ENCODE peak calls at places on chromosomes 11 and 22, in eight cellular contexts. One of them, this sample, is unnamed.

GRCh38 chr11:129249351-129249750 is 57.2 kb upstream of the ARHGAP32 start:
- DNase-seq in myocyte: peak
- DNase-seq in non-pigmented ciliary epithelial cell: peak
- DNase-seq in HEK293T: no peak
- DNase-seq in stimulated activated CD8-positive, alpha-beta memory T cell treated with anti-CD3 and anti-CD28 coated beads, Interleukin-7, amount 100 ng/mL, for 48 hours: no peak
- DNase-seq in frontal cortex: no peak
- DNase-seq in EH: peak
- DNase-seq in transverse colon: no peak
- DNase-seq in this sample: no peak

GRCh38 chr22:19974935-19975706 is 33.5 kb upstream of the TXNRD2 start:
- DNase-seq in myocyte: no peak
- DNase-seq in non-pigmented ciliary epithelial cell: no peak
- DNase-seq in HEK293T: no peak
- DNase-seq in stimulated activated CD8-positive, alpha-beta memory T cell treated with anti-CD3 and anti-CD28 coated beads, Interleukin-7, amount 100 ng/mL, for 48 hours: no peak
- DNase-seq in frontal cortex: no peak
- DNase-seq in EH: no peak
- DNase-seq in transverse colon: no peak
- DNase-seq in this sample: no peak

GRCh38 chr11:115765803-115766239 is 261.6 kb upstream of the CADM1 start:
- DNase-seq in myocyte: peak
- DNase-seq in non-pigmented ciliary epithelial cell: no peak
- DNase-seq in HEK293T: no peak
- DNase-seq in stimulated activated CD8-positive, alpha-beta memory T cell treated with anti-CD3 and anti-CD28 coated beads, Interleukin-7, amount 100 ng/mL, for 48 hours: no peak
- DNase-seq in frontal cortex: no peak
- DNase-seq in EH: peak
- DNase-seq in transverse colon: no peak
- DNase-seq in this sample: no peak

GRCh38 chr11:86459682-86460460 is 85.2 kb downstream of the CCDC81 start:
- DNase-seq in myocyte: peak
- DNase-seq in non-pigmented ciliary epithelial cell: peak
- DNase-seq in HEK293T: no peak
- DNase-seq in stimulated activated CD8-positive, alpha-beta memory T cell treated with anti-CD3 and anti-CD28 coated beads, Interleukin-7, amount 100 ng/mL, for 48 hours: no peak
- DNase-seq in frontal cortex: peak
- DNase-seq in EH: peak
- DNase-seq in transverse colon: no peak
- DNase-seq in this sample: no peak

GRCh38 chr11:129951201-129951882 is 51.3 kb downstream of the PRDM10 start:
- DNase-seq in myocyte: no peak
- DNase-seq in non-pigmented ciliary epithelial cell: no peak
- DNase-seq in HEK293T: no peak
- DNase-seq in stimulated activated CD8-positive, alpha-beta memory T cell treated with anti-CD3 and anti-CD28 coated beads, Interleukin-7, amount 100 ng/mL, for 48 hours: no peak
- DNase-seq in frontal cortex: no peak
- DNase-seq in EH: no peak
- DNase-seq in transverse colon: no peak
- DNase-seq in this sample: peak

GRCh38 chr11:78562398-78562797 is 12.3 kb downstream of the NARS2 start:
- DNase-seq in myocyte: peak
- DNase-seq in non-pigmented ciliary epithelial cell: no peak
- DNase-seq in HEK293T: no peak
- DNase-seq in stimulated activated CD8-positive, alpha-beta memory T cell treated with anti-CD3 and anti-CD28 coated beads, Interleukin-7, amount 100 ng/mL, for 48 hours: no peak
- DNase-seq in frontal cortex: no peak
- DNase-seq in EH: peak
- DNase-seq in transverse colon: no peak
- DNase-seq in this sample: no peak

GRCh38 chr11:44575288-44575672 is 9.8 kb downstream of the CD82 start:
- DNase-seq in myocyte: no peak
- DNase-seq in non-pigmented ciliary epithelial cell: peak
- DNase-seq in HEK293T: no peak
- DNase-seq in stimulated activated CD8-positive, alpha-beta memory T cell treated with anti-CD3 and anti-CD28 coated beads, Interleukin-7, amount 100 ng/mL, for 48 hours: no peak
- DNase-seq in frontal cortex: no peak
- DNase-seq in EH: peak
- DNase-seq in transverse colon: no peak
- DNase-seq in this sample: no peak

GRCh38 chr22:44085743-44086741 is 61.9 kb downstream of the PARVB start:
- DNase-seq in myocyte: peak
- DNase-seq in non-pigmented ciliary epithelial cell: no peak
- DNase-seq in HEK293T: peak
- DNase-seq in stimulated activated CD8-positive, alpha-beta memory T cell treated with anti-CD3 and anti-CD28 coated beads, Interleukin-7, amount 100 ng/mL, for 48 hours: no peak
- DNase-seq in frontal cortex: no peak
- DNase-seq in EH: peak
- DNase-seq in transverse colon: peak
- DNase-seq in this sample: peak

GRCh38 chr11:62143727-62144126 is 19.9 kb downstream of the INCENP start:
- DNase-seq in myocyte: no peak
- DNase-seq in non-pigmented ciliary epithelial cell: no peak
- DNase-seq in HEK293T: no peak
- DNase-seq in stimulated activated CD8-positive, alpha-beta memory T cell treated with anti-CD3 and anti-CD28 coated beads, Interleukin-7, amount 100 ng/mL, for 48 hours: no peak
- DNase-seq in frontal cortex: no peak
- DNase-seq in EH: no peak
- DNase-seq in transverse colon: no peak
- DNase-seq in this sample: no peak